ENCODE peak calls at places on chromosomes 1 and 21, in six cellular contexts. Y is PC-3, O is hepatocyte, J is MM.1S, Q is GM23248, D is GM23338. I is an unnamed sample. For H3K9me2, the result is how much of the 10 kb centered on the place peaks cover.

GRCh38 chr21:32186843-32187242 is 92.0 kb downstream of the MIS18A start:
- DNase-seq in Y (no peak), O (no peak), J (no peak), Q (no peak), D (no peak), I (no peak)

GRCh38 chr1:58318157-58318665 is 228.3 kb downstream of the OMA1 start:
- DNase-seq in Y (no peak), O (no peak), J (no peak), Q (peak), D (no peak), I (no peak)

GRCh38 chr21:36959020-36959835 is 7.2 kb downstream of the HLCS start:
- DNase-seq in Y (no peak), O (no peak), J (peak), Q (no peak), D (peak), I (no peak)

GRCh38 chr1:7424352-7424890 is 346.7 kb upstream of the VAMP3 start:
- DNase-seq in Y (no peak), O (no peak), J (no peak), Q (no peak), D (no peak), I (no peak)

GRCh38 chr1:108897865-108898720 is 21.3 kb downstream of the GPSM2 start:
- DNase-seq in Y (peak), O (peak), J (peak), Q (peak), D (peak), I (no peak)

GRCh38 chr1:27149714-27150113 is 5.2 kb downstream of the SLC9A1 start:
- DNase-seq in Y (no peak), O (no peak), J (no peak), Q (no peak), D (no peak), I (no peak)

GRCh38 chr1:32181563-32181962 is 2.1 kb downstream of the TXLNA start:
- DNase-seq in Y (no peak), O (no peak), J (no peak), Q (peak), D (no peak), I (no peak)

GRCh38 chr1:10724052-10724494 is 72.4 kb downstream of the CASZ1 start:
- DNase-seq in Y (peak), O (peak), J (no peak), Q (peak), D (no peak), I (peak)

GRCh38 chr1:217620814-217621213 is 10.1 kb downstream of the GPATCH2 start:
- DNase-seq in Y (no peak), O (no peak), J (no peak), Q (no peak), D (no peak), I (no peak)

GRCh38 chr1:94883688-94884087 is 43.2 kb downstream of the CNN3 start:
- DNase-seq in Y (no peak), O (no peak), J (peak), Q (peak), D (no peak), I (no peak)

GRCh38 chr1:154179951-154180687 is 11.8 kb downstream of the TPM3 start:
- DNase-seq in Y (no peak), O (peak), J (peak), Q (no peak), D (peak), I (no peak)

GRCh38 chr1:233945573-233945972 is 41.1 kb downstream of the SLC35F3 start:
- DNase-seq in Y (peak), O (no peak), J (no peak), Q (no peak), D (no peak), I (peak)

GRCh38 chr21:15141236-15141970 is 76.6 kb upstream of the NRIP1 start:
- DNase-seq in Y (no peak), O (no peak), J (no peak), Q (no peak), D (no peak), I (no peak)

GRCh38 chr21:36041910-36042309 is 18.4 kb downstream of the SETD4 start:
- DNase-seq in Y (no peak), O (no peak), J (no peak), Q (no peak), D (no peak), I (no peak)

GRCh38 chr1:91781371-91781825 is 104.6 kb downstream of the TGFBR3 start:
- DNase-seq in Y (peak), O (peak), J (no peak), Q (peak), D (no peak), I (no peak)

GRCh38 chr1:46394108-46394871 is at the start of gene FAAH:
- DNase-seq in Y (no peak), O (peak), J (peak), Q (peak), D (peak), I (no peak)

GRCh38 chr21:43771199-43771675 is 4.9 kb downstream of the CSTB start:
- DNase-seq in Y (no peak), O (no peak), J (no peak), Q (no peak), D (no peak), I (no peak)

GRCh38 chr1:183061194-183061593 is 38.0 kb downstream of the LAMC1 start:
- DNase-seq in Y (no peak), O (no peak), J (no peak), Q (peak), D (no peak), I (no peak)

GRCh38 chr21:46549650-46550049 is 55.2 kb downstream of the S100B start:
- DNase-seq in Y (no peak), O (no peak), J (no peak), Q (no peak), D (no peak), I (no peak)

GRCh38 chr1:52632732-52633290 is at the start of gene SHISAL2A:
- DNase-seq in Y (no peak), O (peak), J (no peak), Q (peak), D (peak), I (peak)

GRCh38 chr1:223844521-223844961 is 1.2 kb downstream of the TP53BP2 start:
- DNase-seq in Y (peak), O (no peak), J (peak), Q (peak), D (no peak), I (no peak)

GRCh38 chr1:223095870-223096269 is 47.2 kb downstream of the TLR5 start:
- DNase-seq in Y (no peak), O (no peak), J (no peak), Q (no peak), D (no peak), I (no peak)

GRCh38 chr1:223189903-223190724 is 47.1 kb upstream of the TLR5 start:
- DNase-seq in Y (peak), O (no peak), J (peak), Q (peak), D (no peak), I (peak)

GRCh38 chr1:53643881-53644390 is 95.0 kb downstream of the GLIS1 start:
- DNase-seq in Y (no peak), O (no peak), J (no peak), Q (no peak), D (no peak), I (no peak)

GRCh38 chr1:173050865-173051264 is at the start of gene TNFSF18:
- DNase-seq in Y (peak), O (no peak), J (no peak), Q (no peak), D (no peak), I (no peak)

GRCh38 chr1:3457910-3458621 is 3.6 kb downstream of the ARHGEF16 start:
- DNase-seq in Y (no peak), O (no peak), J (no peak), Q (no peak), D (no peak), I (no peak)

GRCh38 chr1:115457295-115457694 is 119.2 kb upstream of the NGF start:
- DNase-seq in Y (no peak), O (no peak), J (no peak), Q (no peak), D (no peak), I (no peak)

GRCh38 chr1:202228484-202229122 is 35.0 kb downstream of the LGR6 start:
- DNase-seq in Y (no peak), O (no peak), J (no peak), Q (no peak), D (no peak), I (no peak)

GRCh38 chr1:98991127-98992003 is 13.3 kb downstream of the PLPPR5 start:
- DNase-seq in Y (peak), O (peak), J (peak), Q (peak), D (peak), I (peak)

GRCh38 chr1:85577421-85578320 is 2.9 kb upstream of the CCN1 start:
- DNase-seq in Y (no peak), O (peak), J (no peak), Q (peak), D (peak), I (no peak)

GRCh38 chr1:67559222-67559700 is 125.7 kb upstream of the GADD45A start:
- DNase-seq in Y (no peak), O (no peak), J (no peak), Q (peak), D (peak), I (no peak)

GRCh38 chr1:48235652-48236051 is 13.1 kb downstream of the SLC5A9 start:
- DNase-seq in Y (no peak), O (no peak), J (no peak), Q (no peak), D (no peak), I (no peak)
- H3K9me2 ChIP-seq in Y (under half), O (under half), J (under half), Q (under half), D (under half), I (under half)

GRCh38 chr1:39082140-39082799 is 56.1 kb downstream of the NDUFS5 start:
- DNase-seq in Y (no peak), O (no peak), J (no peak), Q (no peak), D (peak), I (no peak)
- TF ChIP-seq EZH2 in Y (no peak), O (no peak), J (no peak), Q (no peak), D (no peak), I (no peak)

GRCh38 chr1:208060495-208060894 is 149.6 kb upstream of the CD34 start:
- DNase-seq in Y (no peak), O (no peak), J (no peak), Q (no peak), D (no peak), I (no peak)

GRCh38 chr1:208058212-208059155 is 147.6 kb upstream of the CD34 start:
- DNase-seq in Y (no peak), O (no peak), J (no peak), Q (no peak), D (no peak), I (no peak)

GRCh38 chr1:208061118-208061517 is 150.2 kb upstream of the CD34 start:
- DNase-seq in Y (no peak), O (no peak), J (no peak), Q (no peak), D (no peak), I (no peak)

GRCh38 chr1:208061627-208062026 is 150.7 kb upstream of the CD34 start:
- DNase-seq in Y (no peak), O (no peak), J (no peak), Q (no peak), D (no peak), I (no peak)

GRCh38 chr1:208059328-208060017 is 148.5 kb upstream of the CD34 start:
- DNase-seq in Y (no peak), O (peak), J (no peak), Q (no peak), D (no peak), I (no peak)
- H3K9me2 ChIP-seq in Y (under half), O (under half), J (under half), Q (under half), D (under half), I (under half)

DNA sequence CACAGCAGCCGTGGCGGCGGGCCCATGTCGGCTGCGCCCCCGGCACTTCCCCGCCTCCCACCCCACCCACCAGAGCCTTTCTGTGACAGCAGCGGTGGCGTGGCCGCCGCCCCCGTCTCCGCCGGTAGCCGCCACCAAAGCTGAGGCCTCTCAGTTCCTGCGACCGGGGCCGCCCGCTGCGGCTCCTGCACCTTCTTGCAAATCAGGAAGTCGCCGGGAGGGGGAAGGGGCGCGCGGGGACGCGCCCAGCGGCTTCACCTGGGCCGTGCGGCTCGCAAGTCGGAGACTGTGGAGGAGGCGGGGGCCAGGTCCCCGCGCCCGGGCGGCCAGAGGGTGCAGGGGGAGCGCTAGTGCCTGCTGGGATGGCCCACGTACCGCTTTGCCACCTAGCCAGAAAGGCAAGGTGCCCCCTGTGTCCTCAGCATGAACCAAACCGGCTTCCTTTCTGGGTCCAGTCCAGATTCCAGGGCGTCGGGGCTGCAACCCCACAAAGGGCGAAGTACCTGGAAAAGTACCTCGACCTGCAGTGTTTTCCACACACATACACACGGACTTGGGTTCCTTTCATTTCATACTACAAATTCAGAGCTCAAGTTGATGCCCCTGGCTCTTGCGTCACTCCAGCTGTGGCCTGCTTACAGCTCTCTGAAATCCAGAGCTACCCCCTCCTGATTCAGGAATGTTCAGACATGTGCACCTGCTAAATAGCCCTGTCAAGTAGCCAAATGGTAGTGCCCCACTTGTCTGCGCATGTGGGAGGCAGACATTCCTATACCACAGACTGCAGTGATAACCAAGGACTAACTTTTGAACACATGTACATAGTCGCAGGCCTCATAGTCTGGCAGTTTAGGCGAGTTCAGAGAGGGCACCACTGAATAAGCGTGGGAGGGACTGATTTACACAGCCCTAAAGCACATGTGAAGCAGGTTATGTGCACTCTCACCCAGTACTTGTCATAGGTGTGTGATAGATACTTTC is at the start of gene DENND1B:
- DNase-seq in Y (peak), O (peak), J (peak), Q (peak), D (peak), I (peak)
- TF ChIP-seq EZH2 in Y (no peak), O (no peak), J (no peak), Q (no peak), D (no peak), I (no peak)

GRCh38 chr1:212634252-212634651 is 25.7 kb downstream of the ATF3 start:
- DNase-seq in Y (no peak), O (no peak), J (no peak), Q (no peak), D (no peak), I (no peak)
- H3K9me2 ChIP-seq in Y (under half), O (under half), J (under half), Q (under half), D (under half), I (under half)